ENCODE peak calls at places on chromosomes 7 and 10, in eight cellular contexts. N, I, O, B, H, W, R and K are unnamed samples.

GRCh38 chr7:83798489-83798888 is 149.6 kb upstream of the SEMA3E start:
- DNase-seq in N (no peak), I (no peak), O (no peak), B (no peak), H (no peak), W (peak; percentile 70), R (no peak), K (no peak)

GRCh38 chr7:5827755-5828154 is 46.3 kb upstream of the RNF216 start:
- DNase-seq in N (no peak), I (no peak), O (peak; percentile 16), B (no peak), H (no peak), W (peak; percentile 47), R (peak; percentile 60), K (no peak)

GRCh38 chr10:109974509-109975191 is 33.1 kb upstream of the ADD3 start:
- DNase-seq in N (no peak), I (peak; percentile 49), O (no peak), B (no peak), H (no peak), W (no peak), R (no peak), K (no peak)

GRCh38 chr10:20596065-20596760 is 300.9 kb downstream of the NEBL start:
- DNase-seq in N (no peak), I (no peak), O (no peak), B (no peak), H (no peak), W (no peak), R (no peak), K (no peak)

GRCh38 chr7:5467645-5468044 is 44.0 kb upstream of the TNRC18 start:
- DNase-seq in N (no peak), I (no peak), O (no peak), B (no peak), H (no peak), W (no peak), R (no peak), K (no peak)

GRCh38 chr10:5362873-5363272 is 1.9 kb upstream of the UCN3 start:
- DNase-seq in N (no peak), I (no peak), O (no peak), B (no peak), H (no peak), W (no peak), R (no peak), K (no peak)

GRCh38 chr10:60816624-60817023 is 38.3 kb downstream of the CDK1 start:
- DNase-seq in N (peak; percentile 44), I (peak; percentile 85), O (peak; percentile 64), B (no peak), H (peak; percentile 72), W (peak; percentile 81), R (no peak), K (no peak)

GRCh38 chr10:14684363-14684762 is 90.3 kb downstream of the FAM107B start:
- DNase-seq in N (no peak), I (no peak), O (no peak), B (no peak), H (no peak), W (no peak), R (no peak), K (no peak)

GRCh38 chr7:4216016-4216415 is 466.1 kb upstream of the FOXK1 start:
- DNase-seq in N (no peak), I (no peak), O (no peak), B (no peak), H (peak; percentile 16), W (no peak), R (no peak), K (no peak)

GRCh38 chr10:124669824-124670654 is 74.1 kb downstream of the FAM53B start:
- DNase-seq in N (no peak), I (no peak), O (no peak), B (no peak), H (no peak), W (no peak), R (no peak), K (no peak)

GRCh38 chr10:43128331-43128730 is 9.9 kb upstream of the CSGALNACT2 start:
- DNase-seq in N (peak; percentile 14), I (no peak), O (no peak), B (no peak), H (no peak), W (no peak), R (no peak), K (no peak)

GRCh38 chr10:23193435-23194074 is 1.4 kb downstream of the PTF1A start:
- DNase-seq in N (no peak), I (no peak), O (no peak), B (no peak), H (no peak), W (no peak), R (no peak), K (no peak)

GRCh38 chr10:112967200-112967599 is 17.2 kb downstream of the TCF7L2 start:
- DNase-seq in N (no peak), I (peak; percentile 81), O (no peak), B (no peak), H (no peak), W (no peak), R (no peak), K (no peak)

GRCh38 chr10:29860159-29860558 is 199.2 kb downstream of the JCAD start:
- DNase-seq in N (no peak), I (no peak), O (no peak), B (no peak), H (no peak), W (no peak), R (no peak), K (no peak)

GRCh38 chr10:121614746-121615145 is 16.5 kb upstream of the FGFR2 start:
- DNase-seq in N (no peak), I (no peak), O (no peak), B (no peak), H (no peak), W (no peak), R (no peak), K (no peak)

GRCh38 chr7:17690030-17690429 is 250.3 kb downstream of the SNX13 start:
- DNase-seq in N (no peak), I (peak; percentile 80), O (no peak), B (no peak), H (no peak), W (peak; percentile 79), R (no peak), K (no peak)

GRCh38 chr7:41189866-41190265 is 513.0 kb downstream of the INHBA start:
- DNase-seq in N (no peak), I (peak; percentile 87), O (peak; percentile 33), B (no peak), H (no peak), W (no peak), R (no peak), K (no peak)

GRCh38 chr7:101085000-101085948 is at the start of gene TRIM56:
- DNase-seq in N (peak; percentile 89), I (peak; percentile 54), O (peak; percentile 46), B (peak; percentile 56), H (peak; percentile 92), W (peak; percentile 89), R (peak; percentile 83), K (peak; percentile 61)

GRCh38 chr7:9958461-9958860 is 1015.2 kb upstream of the PHF14 start:
- DNase-seq in N (no peak), I (no peak), O (no peak), B (no peak), H (no peak), W (no peak), R (no peak), K (no peak)

GRCh38 chr7:117127585-117128168 is 174.4 kb downstream of the ST7 start:
- DNase-seq in N (peak; percentile 39), I (peak; percentile 60), O (peak; percentile 28), B (no peak), H (peak; percentile 47), W (peak; percentile 74), R (peak; percentile 15), K (no peak)

GRCh38 chr10:124003070-124003419 is 90.4 kb downstream of the CHST15 start:
- DNase-seq in N (no peak), I (no peak), O (no peak), B (no peak), H (no peak), W (no peak), R (no peak), K (no peak)

GRCh38 chr7:77766801-77767605 is 31.2 kb downstream of the TMEM60 start:
- DNase-seq in N (no peak), I (no peak), O (no peak), B (no peak), H (no peak), W (no peak), R (no peak), K (no peak)

GRCh38 chr10:43227911-43228782 is 38.7 kb downstream of the RASGEF1A start:
- DNase-seq in N (no peak), I (no peak), O (no peak), B (peak; percentile 14), H (no peak), W (no peak), R (peak; percentile 11), K (peak; percentile 6)

DNA sequence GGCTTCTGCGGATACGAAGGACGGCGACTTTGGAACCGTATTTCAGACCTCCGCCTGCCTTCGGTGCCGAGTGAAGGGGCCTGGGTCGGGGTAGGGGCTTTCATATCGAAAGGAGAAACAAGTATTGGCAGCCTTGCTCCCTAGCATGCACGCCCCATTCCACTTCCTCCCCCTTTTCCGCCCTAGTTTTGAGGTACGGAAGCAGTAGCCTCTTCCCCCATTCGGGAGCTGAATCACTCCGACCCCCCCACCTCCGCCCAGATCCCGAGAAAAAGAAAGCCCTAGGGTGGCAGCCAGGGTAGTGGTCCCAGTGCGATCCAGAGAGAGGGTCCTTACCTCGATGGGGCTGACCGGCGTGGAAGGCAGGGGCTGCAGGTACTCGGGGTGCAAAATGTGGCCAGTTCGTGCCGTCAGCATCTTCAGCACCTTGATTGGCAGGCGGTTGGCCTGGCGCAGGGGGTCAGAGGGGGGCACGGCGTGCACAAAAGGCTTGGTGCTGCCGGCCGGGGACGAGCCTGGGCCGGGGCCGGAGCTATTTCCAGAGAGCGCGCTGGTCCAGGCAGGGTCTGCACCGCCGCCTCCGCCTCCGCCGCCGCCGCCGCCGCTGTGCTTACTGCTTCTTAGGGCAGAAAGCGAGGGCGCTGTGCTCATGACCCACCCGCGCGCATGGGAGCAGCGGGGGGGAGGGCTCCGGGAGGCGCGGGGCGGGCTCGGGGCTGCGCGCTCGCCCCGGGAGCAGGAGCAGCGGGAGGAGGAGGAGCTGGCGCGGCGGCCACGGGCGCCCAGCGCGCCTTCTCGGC is 595 bp downstream of the ZNF503 start:
- DNase-seq in N (peak; percentile 58), I (peak; percentile 43), O (no peak), B (peak; percentile 47), H (peak; percentile 49), W (peak; percentile 65), R (peak; percentile 59), K (peak; percentile 54)
- TF ChIP-seq CTCF in N (no peak), I (peak; percentile 16), O (no peak), B (peak; percentile 0), H (no peak), W (no peak), R (no peak), K (no peak)

GRCh38 chr10:48745662-48746245 is 61.1 kb downstream of the WDFY4 start:
- DNase-seq in N (peak; percentile 25), I (no peak), O (no peak), B (no peak), H (no peak), W (no peak), R (peak; percentile 83), K (peak; percentile 22)
- TF ChIP-seq CTCF in N (no peak), I (peak; percentile 21), O (no peak), B (no peak), H (no peak), W (no peak), R (peak; percentile 46), K (peak; percentile 69)

GRCh38 chr7:46129831-46130230 is 208.8 kb upstream of the IGFBP3 start:
- DNase-seq in N (no peak), I (no peak), O (no peak), B (no peak), H (no peak), W (no peak), R (no peak), K (no peak)
- TF ChIP-seq CTCF in N (no peak), I (no peak), O (peak; percentile 16), B (no peak), H (no peak), W (no peak), R (no peak), K (no peak)

GRCh38 chr7:135712182-135712782 is 15.7 kb downstream of the SLC13A4 start:
- DNase-seq in N (no peak), I (no peak), O (no peak), B (no peak), H (no peak), W (no peak), R (no peak), K (no peak)
- TF ChIP-seq CTCF in N (no peak), I (no peak), O (no peak), B (no peak), H (no peak), W (no peak), R (no peak), K (no peak)